ENCODE peak calls at places on chromosomes 3 and 15, in eight cellular contexts. Q, N, L, W, Z, K, C and D are unnamed samples.

GRCh38 chr3:101549473-101549872 is 12.2 kb upstream of the TRMT10C start:
- DNase-seq in Z (no peak), Q (no peak), K (no peak), N (no peak), L (no peak), C (no peak), W (no peak), D (no peak)

GRCh38 chr3:88957751-88958452 is 149.5 kb upstream of the EPHA3 start:
- DNase-seq in N (no peak), K (peak), Q (no peak), C (no peak), L (peak), Z (no peak), W (no peak), D (no peak)

GRCh38 chr15:84759018-84759417 is 10.6 kb downstream of the ZNF592 start:
- DNase-seq in K (no peak), N (no peak), Q (no peak), Z (no peak), W (no peak), L (no peak), C (no peak), D (no peak)

GRCh38 chr15:68415061-68415460 is 16.9 kb downstream of the ITGA11 start:
- DNase-seq in N (no peak), W (no peak), L (no peak), K (no peak), C (no peak), Q (no peak), Z (peak), D (no peak)

GRCh38 chr3:15055019-15055557 is 10.0 kb downstream of the MRPS25 start:
- DNase-seq in N (no peak), Q (no peak), K (no peak), Z (peak), L (peak), C (no peak), W (no peak), D (peak)

GRCh38 chr3:196093271-196094111 is 11.6 kb upstream of the TFRC start:
- DNase-seq in Z (no peak), C (no peak), L (no peak), K (no peak), N (no peak), Q (no peak), W (no peak), D (no peak)

GRCh38 chr3:46276497-46277099 is 34.3 kb downstream of the CCR3 start:
- DNase-seq in L (no peak), W (no peak), K (peak), Q (peak), N (no peak), Z (peak), C (no peak), D (peak)

GRCh38 chr3:154970796-154971195 is 109.3 kb upstream of the MME start:
- DNase-seq in Q (no peak), L (peak), C (no peak), W (no peak), N (no peak), Z (no peak), K (peak), D (no peak)

GRCh38 chr3:156102267-156102912 is 18.0 kb upstream of the KCNAB1 start:
- DNase-seq in W (no peak), Z (no peak), C (no peak), Q (no peak), L (no peak), N (no peak), K (no peak), D (no peak)

GRCh38 chr3:179071161-179071568 is 444 bp downstream of the ZMAT3 start:
- DNase-seq in L (peak), C (no peak), Z (peak), W (peak), N (peak), K (no peak), Q (peak), D (peak)

GRCh38 chr3:158830391-158830790 is 28.5 kb downstream of the MFSD1 start:
- DNase-seq in Z (no peak), C (no peak), K (no peak), L (peak), N (no peak), W (no peak), Q (no peak), D (no peak)

GRCh38 chr15:60074181-60074885 is 70.2 kb downstream of the FOXB1 start:
- DNase-seq in Q (no peak), Z (no peak), K (no peak), N (no peak), W (peak), L (peak), C (no peak), D (peak)

GRCh38 chr15:88655103-88655553 is 16.3 kb downstream of the ISG20 start:
- DNase-seq in W (no peak), Q (no peak), C (no peak), N (no peak), K (no peak), Z (no peak), L (no peak), D (no peak)

GRCh38 chr3:178304758-178305157 is 231.5 kb upstream of the KCNMB2 start:
- DNase-seq in W (no peak), N (no peak), L (peak), Q (no peak), Z (no peak), K (peak), C (no peak), D (no peak)

GRCh38 chr3:158488670-158489069 is 82.3 kb upstream of the MLF1 start:
- DNase-seq in Q (no peak), N (no peak), K (no peak), L (no peak), Z (no peak), W (no peak), C (no peak), D (no peak)

GRCh38 chr3:124986153-124987143 is 51.9 kb upstream of the MUC13 start:
- DNase-seq in Z (no peak), L (peak), C (no peak), W (no peak), Q (peak), N (peak), K (peak), D (peak)

GRCh38 chr3:32296251-32297204 is 58.0 kb downstream of the CMTM8 start:
- DNase-seq in C (no peak), Z (peak), Q (peak), L (peak), N (peak), K (peak), W (no peak), D (peak)

GRCh38 chr3:125381743-125382142 is 6.6 kb upstream of the ZNF148 start:
- DNase-seq in K (peak), Z (no peak), Q (no peak), N (no peak), L (peak), C (no peak), W (no peak), D (no peak)

GRCh38 chr3:100900671-100901070 is 92.5 kb downstream of the ABI3BP start:
- DNase-seq in K (no peak), N (no peak), Q (no peak), L (no peak), C (no peak), Z (no peak), W (no peak), D (no peak)

GRCh38 chr3:171972965-171973364 is 66.4 kb upstream of the FNDC3B start:
- DNase-seq in Z (no peak), W (no peak), Q (no peak), K (no peak), C (no peak), N (no peak), L (no peak), D (no peak)